ENCODE peak calls at places on chromosomes 16 and 17, in four cellular contexts. J, Z, D and P are unnamed samples. For H3K4me1, the result is how much of the 10 kb centered on the place peaks cover.

GRCh38 chr17:53633856-53634255 is 188.9 kb upstream of the KIF2B start:
- DNase-seq in J (no peak), Z (no peak), D (no peak), P (no peak)

GRCh38 chr17:1379930-1380313 is 20.1 kb downstream of the YWHAE start:
- DNase-seq in J (no peak), Z (no peak), D (no peak), P (no peak)

GRCh38 chr16:12315330-12316138 is 339.0 kb downstream of the SNX29 start:
- DNase-seq in J (no peak), Z (no peak), D (no peak), P (no peak)

GRCh38 chr16:81397879-81398516 is 46.6 kb upstream of the CMIP start:
- DNase-seq in J (no peak), Z (no peak), D (no peak), P (no peak)

GRCh38 chr16:50298591-50299507 is 32.5 kb downstream of the ADCY7 start:
- DNase-seq in J (no peak), Z (no peak), D (peak), P (peak)

GRCh38 chr16:46787909-46788308 is 39.8 kb upstream of the MYLK3 start:
- DNase-seq in J (no peak), Z (no peak), D (no peak), P (no peak)

GRCh38 chr17:39972271-39972670 is 8.3 kb upstream of the PSMD3 start:
- DNase-seq in J (no peak), Z (no peak), D (no peak), P (no peak)

GRCh38 chr17:8062807-8063483 is 24.1 kb downstream of the ALOX15B start:
- DNase-seq in J (no peak), Z (no peak), D (no peak), P (no peak)

GRCh38 chr17:8599351-8600011 is 31.0 kb downstream of the MYH10 start:
- DNase-seq in J (no peak), Z (no peak), D (no peak), P (no peak)

GRCh38 chr17:5184284-5184683 is 7.4 kb downstream of the ZNF594 start:
- DNase-seq in J (no peak), Z (no peak), D (no peak), P (no peak)

GRCh38 chr17:63932008-63932561 is at the start of gene CD79B:
- DNase-seq in J (no peak), Z (no peak), D (peak), P (no peak)

GRCh38 chr17:63934391-63935112 is 2.4 kb upstream of the CD79B start:
- DNase-seq in J (no peak), Z (no peak), D (no peak), P (no peak)

GRCh38 chr17:63930951-63931575 is 1.1 kb downstream of the CD79B start:
- DNase-seq in J (no peak), Z (peak), D (peak), P (peak)

GRCh38 chr17:63929860-63930766 is 2.0 kb downstream of the CD79B start:
- DNase-seq in J (no peak), Z (no peak), D (peak), P (peak)

GRCh38 chr17:63932721-63933120 is 590 bp upstream of the CD79B start:
- DNase-seq in J (no peak), Z (no peak), D (no peak), P (no peak)
- H3K4me1 ChIP-seq in J (under half), Z (under half), D (under half), P (under half)

GRCh38 chr17:75734674-75735294 is 13.5 kb downstream of the ITGB4 start:
- DNase-seq in J (no peak), Z (no peak), D (no peak), P (no peak)
- TF ChIP-seq CTCF in J (no peak), Z (no peak), D (no peak), P (no peak)

GRCh38 chr16:13907431-13907830 is 12.5 kb upstream of the ERCC4 start:
- DNase-seq in J (no peak), Z (no peak), D (no peak), P (no peak)
- H3K4me1 ChIP-seq in J (under half), Z (under half), D (under half), P (under half)

DNA sequence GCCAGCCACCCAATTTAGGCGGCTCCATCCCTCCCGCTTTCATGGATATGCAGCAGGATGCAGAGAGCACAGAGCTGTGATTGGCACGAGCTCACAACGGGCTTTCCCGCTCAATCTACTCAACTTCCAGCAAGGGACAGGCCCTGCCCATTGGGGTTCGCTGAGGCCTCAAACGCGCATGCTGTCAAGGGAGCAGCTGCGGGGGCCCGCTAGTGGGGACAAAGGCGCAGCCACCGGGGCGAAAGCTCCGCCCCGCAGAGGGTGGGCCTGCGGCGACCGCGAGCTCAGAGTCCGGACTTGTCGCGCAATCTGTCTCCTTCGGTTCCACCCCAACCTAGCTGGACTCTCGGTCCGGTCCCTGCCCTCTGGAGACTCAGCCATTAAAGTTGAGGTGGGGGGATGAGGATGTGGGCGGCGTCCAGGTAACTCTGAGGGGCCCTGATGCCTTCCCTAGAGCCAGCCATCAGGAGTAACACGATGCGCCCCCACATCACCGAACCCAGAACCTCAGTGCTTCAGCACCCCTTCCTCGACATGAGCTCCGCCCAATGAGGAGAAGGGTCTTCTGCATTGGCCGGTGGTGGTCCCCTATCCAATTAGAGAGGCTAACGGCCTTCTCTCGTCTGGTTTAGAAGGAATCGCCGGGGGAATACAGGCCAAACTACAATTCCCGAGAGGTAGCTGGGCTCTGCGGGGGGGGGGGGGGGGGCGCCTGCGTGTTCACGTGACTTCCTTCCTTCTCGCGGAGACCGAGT is 489 bp upstream of the NFATC3 start:
- DNase-seq in J (peak), Z (peak), D (peak), P (peak)
- TF ChIP-seq CTCF in J (peak), Z (no peak), D (no peak), P (no peak)